ENCODE peak calls at places on chromosomes 6 and 20, in four cellular contexts. U, W, R and P are unnamed samples.

GRCh38 chr20:58981564-58982364 is 708 bp downstream of the NELFCD start:
- DNase-seq in U (no peak), W (no peak), R (peak), P (peak)

GRCh38 chr20:4449977-4450715 is 271.6 kb upstream of the PRND start:
- DNase-seq in U (peak), W (no peak), R (peak), P (peak)

GRCh38 chr6:63504777-63505384 is 67.4 kb upstream of the LOC128125822 start:
- DNase-seq in U (no peak), W (no peak), R (no peak), P (no peak)

GRCh38 chr6:42996513-42996912 is 12.1 kb downstream of the PPP2R5D start:
- DNase-seq in U (no peak), W (no peak), R (no peak), P (no peak)

GRCh38 chr20:8156603-8157079 is 24.6 kb downstream of the PLCB1 start:
- DNase-seq in U (peak), W (no peak), R (peak), P (peak)

GRCh38 chr20:2754426-2754825 is 46.0 kb downstream of the CPXM1 start:
- DNase-seq in U (no peak), W (no peak), R (no peak), P (no peak)

GRCh38 chr20:44196278-44196677 is 9.3 kb upstream of the JPH2 start:
- DNase-seq in U (no peak), W (no peak), R (peak), P (no peak)

GRCh38 chr20:45857114-45857835 is at the start of the genes ACOT8 and ZSWIM3:
- DNase-seq in U (peak), W (peak), R (peak), P (peak)

GRCh38 chr20:7080472-7080871 is 313.0 kb downstream of the BMP2 start:
- DNase-seq in U (no peak), W (no peak), R (no peak), P (no peak)

GRCh38 chr20:1809121-1809520 is 86.1 kb upstream of the SIRPA start:
- DNase-seq in U (peak), W (no peak), R (peak), P (peak)

GRCh38 chr20:8853805-8854338 is 215.0 kb upstream of the PLCB4 start:
- DNase-seq in U (peak), W (peak), R (peak), P (peak)

GRCh38 chr6:78062993-78063392 is 410.2 kb downstream of the MEI4 start:
- DNase-seq in U (no peak), W (no peak), R (no peak), P (no peak)

GRCh38 chr6:4344317-4344899 is 209.0 kb upstream of the ECI2 start:
- DNase-seq in U (peak), W (no peak), R (peak), P (no peak)

GRCh38 chr20:26209171-26209941 is 512.7 kb upstream of the ZNF337 start:
- DNase-seq in U (peak), W (no peak), R (peak), P (peak)

GRCh38 chr20:20206788-20207187 is 154.5 kb downstream of the CFAP61 start:
- DNase-seq in U (no peak), W (no peak), R (no peak), P (no peak)

GRCh38 chr6:43257746-43258145 is 14.5 kb downstream of the TTBK1 start:
- DNase-seq in U (no peak), W (no peak), R (no peak), P (no peak)

GRCh38 chr6:2970753-2971419 is 481 bp downstream of the SERPINB6 start:
- DNase-seq in U (peak), W (no peak), R (peak), P (peak)

GRCh38 chr20:51470907-51471411 is 71.6 kb downstream of the NFATC2 start:
- DNase-seq in U (no peak), W (no peak), R (no peak), P (no peak)

GRCh38 chr20:56322661-56323060 is 36.1 kb upstream of the FAM210B start:
- DNase-seq in U (peak), W (no peak), R (no peak), P (no peak)

GRCh38 chr6:33850869-33851541 is 47.2 kb upstream of the MLN start:
- DNase-seq in U (no peak), W (no peak), R (peak), P (no peak)

GRCh38 chr20:51445591-51445990 is 96.9 kb downstream of the NFATC2 start:
- DNase-seq in U (no peak), W (no peak), R (no peak), P (no peak)

GRCh38 chr20:36862857-36863668 is 12.9 kb upstream of the TLDC2 start:
- DNase-seq in U (no peak), W (no peak), R (no peak), P (no peak)

GRCh38 chr20:24721891-24722530 is 227.1 kb upstream of the CST7 start:
- DNase-seq in U (no peak), W (no peak), R (no peak), P (no peak)

GRCh38 chr20:45303586-45304463 is 2.8 kb upstream of the RBPJL start:
- DNase-seq in U (no peak), W (no peak), R (no peak), P (no peak)

GRCh38 chr6:133341607-133342158 is 100.5 kb downstream of the EYA4 start:
- DNase-seq in U (peak), W (peak), R (peak), P (peak)

GRCh38 chr20:9531581-9531980 is 17.2 kb downstream of the LAMP5 start:
- DNase-seq in U (no peak), W (no peak), R (no peak), P (no peak)

GRCh38 chr20:2326046-2326445 is 30.2 kb downstream of the TGM3 start:
- DNase-seq in U (no peak), W (no peak), R (no peak), P (no peak)

GRCh38 chr6:53056273-53056672 is 8.9 kb upstream of the FBXO9 start:
- DNase-seq in U (no peak), W (no peak), R (no peak), P (no peak)

GRCh38 chr6:108116781-108117426 is 42.4 kb upstream of the OSTM1 start:
- DNase-seq in U (no peak), W (no peak), R (no peak), P (no peak)

GRCh38 chr6:108116424-108116780 is 41.9 kb upstream of the OSTM1 start:
- DNase-seq in U (no peak), W (no peak), R (no peak), P (no peak)

GRCh38 chr6:108113557-108114519 is 39.3 kb upstream of the OSTM1 start:
- DNase-seq in U (peak), W (peak), R (peak), P (peak)

GRCh38 chr6:108114861-108115597 is 40.5 kb upstream of the OSTM1 start:
- DNase-seq in U (peak), W (peak), R (peak), P (peak)

GRCh38 chr6:108115598-108116058 is 41.1 kb upstream of the OSTM1 start:
- DNase-seq in U (peak), W (no peak), R (peak), P (no peak)
- TF ChIP-seq CTCF in U (peak), W (peak), R (peak), P (peak)

GRCh38 chr6:149480502-149481280 is 4.1 kb downstream of the ZC3H12D start:
- DNase-seq in U (no peak), W (no peak), R (no peak), P (no peak)

GRCh38 chr6:149483302-149483701 is 1.5 kb downstream of the ZC3H12D start:
- DNase-seq in U (no peak), W (no peak), R (no peak), P (no peak)

GRCh38 chr6:149483849-149484635 is 772 bp downstream of the ZC3H12D start:
- DNase-seq in U (no peak), W (no peak), R (peak), P (no peak)

GRCh38 chr6:149484733-149485700 is at the start of gene ZC3H12D:
- DNase-seq in U (peak), W (no peak), R (peak), P (peak)

GRCh38 chr6:149482542-149483261 is 2.1 kb downstream of the ZC3H12D start:
- DNase-seq in U (no peak), W (no peak), R (no peak), P (no peak)
- TF ChIP-seq CTCF in U (no peak), W (no peak), R (no peak), P (no peak)

DNA sequence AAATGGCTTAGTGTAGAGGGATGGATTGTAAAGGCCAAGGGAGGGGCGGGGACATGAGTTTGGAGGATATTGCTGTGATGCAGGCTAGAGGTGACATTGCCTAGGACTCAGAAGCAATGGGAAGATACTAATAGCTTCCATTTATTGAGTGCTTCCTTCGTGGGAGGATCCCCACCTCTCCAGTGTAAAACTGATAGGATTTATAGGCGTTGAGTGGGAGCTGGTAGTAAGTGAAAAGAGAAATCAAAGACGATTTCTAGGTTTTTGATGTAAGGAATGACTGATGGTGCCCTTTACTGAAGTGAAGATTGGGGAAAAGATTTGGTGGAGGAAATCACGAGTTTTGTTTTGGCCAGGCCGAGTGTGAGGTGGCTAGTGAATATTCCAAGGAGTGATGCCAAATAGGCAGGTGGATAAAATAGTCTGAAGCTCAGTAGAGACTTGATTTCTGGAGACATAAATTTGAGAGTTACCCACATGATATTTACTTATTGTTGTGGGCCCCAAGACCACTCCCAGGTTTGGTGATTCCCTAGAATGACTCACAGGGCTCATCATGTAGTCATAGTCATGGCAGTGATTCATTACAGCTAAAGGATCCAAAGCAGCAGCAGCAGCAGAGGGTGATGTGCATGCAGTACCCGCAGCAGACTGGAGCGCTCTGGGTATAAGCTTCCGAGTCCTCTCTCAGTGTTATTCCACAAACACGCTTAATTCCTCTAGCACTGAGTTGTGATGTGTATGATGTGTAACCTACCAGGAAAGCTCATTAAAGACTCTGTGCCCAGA is 10.2 kb downstream of the RPRD1B start:
- DNase-seq in U (peak), W (no peak), R (peak), P (peak)
- TF ChIP-seq CTCF in U (peak), W (no peak), R (peak), P (peak)

GRCh38 chr20:22667198-22667597 is 82.8 kb upstream of the FOXA2 start:
- DNase-seq in U (no peak), W (no peak), R (no peak), P (no peak)

GRCh38 chr20:22663528-22664025 is 79.2 kb upstream of the FOXA2 start:
- DNase-seq in U (no peak), W (no peak), R (no peak), P (no peak)
- TF ChIP-seq CTCF in U (no peak), W (no peak), R (no peak), P (no peak)

GRCh38 chr20:49649672-49650071 is 64.0 kb downstream of the B4GALT5 start:
- DNase-seq in U (no peak), W (no peak), R (no peak), P (no peak)

GRCh38 chr20:49656304-49656703 is 57.4 kb downstream of the B4GALT5 start:
- DNase-seq in U (peak), W (no peak), R (no peak), P (peak)

GRCh38 chr20:49658508-49658907 is 55.2 kb downstream of the B4GALT5 start:
- DNase-seq in U (no peak), W (no peak), R (no peak), P (no peak)

GRCh38 chr20:49657118-49657901 is 56.4 kb downstream of the B4GALT5 start:
- DNase-seq in U (peak), W (peak), R (no peak), P (peak)

DNA sequence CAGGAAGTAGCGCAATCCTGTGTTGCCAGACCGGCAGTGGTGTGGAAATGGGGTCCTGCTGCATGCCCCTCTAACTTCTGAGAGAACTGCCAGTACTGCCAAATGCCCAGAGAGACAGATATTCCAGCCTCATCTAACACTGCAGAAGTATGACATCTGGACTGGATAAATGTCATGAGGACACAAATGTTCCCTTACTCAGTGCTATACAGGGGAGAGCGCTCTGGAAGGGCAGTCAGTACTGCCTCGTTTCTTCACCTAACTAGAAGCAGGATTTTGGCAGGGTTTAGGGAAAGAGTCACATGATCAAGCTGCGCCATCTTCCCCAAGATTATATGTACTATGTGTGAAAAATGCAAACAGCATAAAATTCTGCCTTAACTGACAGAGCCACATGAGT is 59.8 kb downstream of the B4GALT5 start:
- DNase-seq in U (no peak), W (no peak), R (no peak), P (no peak)
- TF ChIP-seq CTCF in U (no peak), W (no peak), R (no peak), P (no peak)

DNA sequence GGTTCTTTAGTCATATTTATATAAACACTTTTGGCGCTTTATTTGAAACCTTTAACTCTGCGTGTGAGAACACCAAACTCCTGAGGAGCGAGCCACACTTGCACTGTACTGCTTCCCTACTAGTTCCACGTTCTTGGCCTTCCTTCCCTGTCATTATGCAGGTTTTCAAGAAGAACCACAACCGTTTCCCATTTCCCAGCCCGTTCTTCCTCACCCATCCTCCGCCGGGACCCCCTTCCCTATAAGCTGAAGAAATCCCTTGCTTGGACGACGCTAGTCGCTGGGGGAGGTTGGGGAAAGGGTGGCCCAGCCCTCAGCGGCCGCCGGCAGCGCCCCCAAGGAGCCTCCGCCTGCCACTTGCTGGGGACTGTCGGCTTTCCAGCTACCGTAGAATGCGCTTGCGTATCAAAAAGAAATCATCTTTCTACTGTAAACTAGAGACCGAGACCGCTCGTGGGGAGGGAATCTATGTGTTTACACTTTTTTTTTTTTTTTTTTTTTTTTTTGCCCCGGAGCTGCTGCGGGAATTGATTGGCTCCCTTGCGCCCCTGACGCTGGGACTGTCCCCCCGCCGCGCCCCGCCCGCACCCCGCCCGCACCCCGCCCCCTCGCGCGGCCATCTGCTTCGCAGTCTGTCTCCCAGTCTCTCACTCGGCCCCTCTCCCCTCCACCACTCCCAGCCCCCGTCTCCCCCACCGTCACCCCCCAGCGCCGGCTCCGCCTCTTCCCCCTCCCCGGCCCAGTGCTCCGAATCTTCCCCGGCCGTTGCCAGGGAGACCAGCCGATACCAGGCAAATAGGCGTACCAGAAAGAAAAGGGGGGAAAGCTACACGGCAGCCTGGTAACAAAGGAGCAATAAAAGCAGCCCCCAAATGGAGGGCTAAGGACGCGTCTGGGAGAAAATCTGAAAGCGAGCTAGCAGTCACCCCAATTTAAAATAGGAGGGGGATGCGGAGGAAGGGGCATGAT is 2.3 kb upstream of the MARCKS start:
- DNase-seq in U (peak), W (peak), R (peak), P (peak)
- TF ChIP-seq CTCF in U (peak), W (no peak), R (peak), P (no peak)